ENCODE peak calls at places on chromosomes 2 and 18, in six cellular contexts. C is A549; S is CD4-positive, alpha-beta T cell; U is thoracic aorta; R is OCI-LY7; T is fibroblast of pulmonary artery. O is an unnamed sample.

GRCh38 chr2:100580474-100581264 is 17.9 kb downstream of the PDCL3 start:
- DNase-seq in C (no peak), S (peak), U (no peak), R (no peak), T (peak), O (no peak)

GRCh38 chr18:36396190-36396589 is 98.7 kb downstream of the FHOD3 start:
- DNase-seq in C (peak), S (no peak), U (no peak), R (no peak), T (peak), O (no peak)

GRCh38 chr2:150438654-150439053 is 48.8 kb downstream of the RND3 start:
- DNase-seq in C (no peak), S (no peak), U (no peak), R (no peak), T (no peak), O (no peak)

GRCh38 chr2:392921-393270 is 105.0 kb upstream of the ALKAL2 start:
- DNase-seq in C (no peak), S (no peak), U (no peak), R (no peak), T (no peak), O (no peak)

GRCh38 chr18:23972416-23972815 is 42.1 kb upstream of the TTC39C start:
- DNase-seq in C (no peak), S (no peak), U (no peak), R (no peak), T (no peak), O (no peak)

GRCh38 chr2:184530959-184531358 is 67.4 kb upstream of the ZNF804A start:
- DNase-seq in C (no peak), S (no peak), U (no peak), R (no peak), T (no peak), O (no peak)

GRCh38 chr2:231110551-231110950 is 14.3 kb downstream of the HTR2B start:
- DNase-seq in C (no peak), S (no peak), U (no peak), R (no peak), T (peak), O (no peak)

GRCh38 chr2:144137705-144138428 is 382.1 kb downstream of the ZEB2 start:
- DNase-seq in C (no peak), S (no peak), U (no peak), R (no peak), T (no peak), O (no peak)

GRCh38 chr2:70191244-70191735 is 471 bp upstream of the C2orf42 start:
- DNase-seq in C (no peak), S (no peak), U (no peak), R (no peak), T (no peak), O (no peak)

GRCh38 chr18:45830917-45831316 is 5.4 kb downstream of the SIGLEC15 start:
- DNase-seq in C (no peak), S (no peak), U (no peak), R (no peak), T (no peak), O (no peak)

GRCh38 chr2:6958616-6959235 is 41.5 kb downstream of the RNF144A start:
- DNase-seq in C (no peak), S (no peak), U (no peak), R (no peak), T (no peak), O (no peak)

GRCh38 chr2:127049927-127050802 is 56.8 kb downstream of the BIN1 start:
- DNase-seq in C (peak), S (peak), U (no peak), R (peak), T (peak), O (no peak)

GRCh38 chr2:221767106-221767878 is 195.2 kb upstream of the EPHA4 start:
- DNase-seq in C (no peak), S (no peak), U (no peak), R (no peak), T (peak), O (no peak)

GRCh38 chr18:56112984-56113383 is 525.0 kb upstream of the TCF4 start:
- DNase-seq in C (no peak), S (no peak), U (no peak), R (no peak), T (no peak), O (no peak)

GRCh38 chr2:237978058-237978712 is 11.4 kb downstream of the UBE2F start:
- DNase-seq in C (no peak), S (no peak), U (no peak), R (peak), T (peak), O (no peak)

GRCh38 chr2:25279091-25279651 is 62.6 kb downstream of the DNMT3A start:
- DNase-seq in C (no peak), S (no peak), U (no peak), R (peak), T (peak), O (no peak)

GRCh38 chr2:68727698-68728375 is 6.8 kb upstream of the ARHGAP25 start:
- DNase-seq in C (no peak), S (no peak), U (no peak), R (no peak), T (peak), O (no peak)

GRCh38 chr2:105038383-105039061 is 653 bp downstream of the MRPS9 start:
- DNase-seq in C (peak), S (no peak), U (no peak), R (no peak), T (peak), O (no peak)

GRCh38 chr2:150888337-150888736 is 373.3 kb downstream of the RBM43 start:
- DNase-seq in C (no peak), S (no peak), U (no peak), R (no peak), T (peak), O (no peak)

GRCh38 chr2:19725392-19725791 is 176.4 kb downstream of the TTC32 start:
- DNase-seq in C (no peak), S (no peak), U (no peak), R (no peak), T (no peak), O (no peak)

GRCh38 chr18:36328916-36329315 is 31.4 kb downstream of the FHOD3 start:
- DNase-seq in C (no peak), S (no peak), U (no peak), R (no peak), T (no peak), O (no peak)

GRCh38 chr2:239876241-239876947 is 148.7 kb downstream of the NDUFA10 start:
- DNase-seq in C (no peak), S (no peak), U (no peak), R (no peak), T (no peak), O (no peak)

GRCh38 chr2:224646242-224646846 is 61.2 kb upstream of the CUL3 start:
- DNase-seq in C (peak), S (no peak), U (no peak), R (peak), T (peak), O (no peak)

GRCh38 chr2:96906719-96907404 is 37.0 kb upstream of the SEMA4C start:
- DNase-seq in C (no peak), S (no peak), U (peak), R (no peak), T (no peak), O (no peak)

GRCh38 chr18:58697131-58697530 is 25.9 kb downstream of the MALT1 start:
- DNase-seq in C (no peak), S (no peak), U (no peak), R (no peak), T (no peak), O (no peak)

GRCh38 chr2:105455488-105455991 is 56.7 kb upstream of the FHL2 start:
- DNase-seq in C (peak), S (no peak), U (no peak), R (no peak), T (peak), O (no peak)

GRCh38 chr2:12493031-12493513 is 223.7 kb upstream of the TRIB2 start:
- DNase-seq in C (no peak), S (no peak), U (no peak), R (no peak), T (peak), O (no peak)

GRCh38 chr18:9055185-9055584 is 47.3 kb upstream of the NDUFV2 start:
- DNase-seq in C (peak), S (no peak), U (no peak), R (no peak), T (peak), O (no peak)
- TF ChIP-seq CTCF in C (peak), S (no peak), U (no peak), R (peak), T (peak), O (no peak)

GRCh38 chr2:84257871-84258270 is 201.2 kb downstream of the SUCLG1 start:
- DNase-seq in C (peak), S (no peak), U (no peak), R (no peak), T (no peak), O (no peak)
- TF ChIP-seq CTCF in C (no peak), S (no peak), U (no peak), R (no peak), T (no peak), O (no peak)

GRCh38 chr2:57453929-57454328 is 592.7 kb upstream of the VRK2 start:
- DNase-seq in C (no peak), S (no peak), U (no peak), R (no peak), T (no peak), O (no peak)
- TF ChIP-seq CTCF in C (no peak), S (no peak), U (no peak), R (peak), T (no peak), O (no peak)

DNA sequence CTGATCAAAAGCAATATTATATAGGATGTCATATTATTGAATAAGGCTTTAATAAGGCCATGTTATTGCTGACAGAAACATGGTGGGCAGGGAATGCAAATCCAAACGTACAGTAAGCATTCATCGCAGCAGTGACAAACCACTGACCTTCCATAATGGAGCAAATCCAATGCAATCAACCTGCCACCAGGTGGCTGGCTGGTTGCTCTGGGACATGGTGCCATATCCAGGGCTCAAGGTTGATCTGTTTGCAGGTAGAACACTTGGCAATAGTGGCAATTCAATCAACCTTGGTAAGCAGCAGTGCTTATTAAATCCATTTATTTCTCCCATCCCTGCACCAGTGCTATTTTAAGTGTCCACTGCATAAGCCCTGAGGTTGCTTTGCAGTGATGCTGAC is 75.4 kb downstream of the CERKL start:
- DNase-seq in C (no peak), S (no peak), U (no peak), R (no peak), T (no peak), O (no peak)
- TF ChIP-seq CTCF in C (no peak), S (no peak), U (no peak), R (peak), T (no peak), O (no peak)

GRCh38 chr18:68152770-68153169 is 562.1 kb downstream of the TMX3 start:
- DNase-seq in C (peak), S (no peak), U (no peak), R (no peak), T (no peak), O (no peak)
- TF ChIP-seq CTCF in C (no peak), S (no peak), U (no peak), R (no peak), T (no peak), O (no peak)

GRCh38 chr2:182715896-182716664 is at the start of gene DNAJC10:
- DNase-seq in C (peak), S (peak), U (peak), R (peak), T (peak), O (peak)
- TF ChIP-seq CTCF in C (no peak), S (no peak), U (no peak), R (no peak), T (no peak), O (no peak)

GRCh38 chr2:33247325-33247724 is 229.1 kb upstream of the RASGRP3 start:
- DNase-seq in C (no peak), S (no peak), U (no peak), R (no peak), T (peak), O (no peak)

GRCh38 chr2:33246432-33246831 is 230.0 kb upstream of the RASGRP3 start:
- DNase-seq in C (no peak), S (no peak), U (no peak), R (no peak), T (no peak), O (no peak)

GRCh38 chr2:33256162-33256755 is 220.2 kb upstream of the RASGRP3 start:
- DNase-seq in C (no peak), S (no peak), U (no peak), R (no peak), T (no peak), O (no peak)

DNA sequence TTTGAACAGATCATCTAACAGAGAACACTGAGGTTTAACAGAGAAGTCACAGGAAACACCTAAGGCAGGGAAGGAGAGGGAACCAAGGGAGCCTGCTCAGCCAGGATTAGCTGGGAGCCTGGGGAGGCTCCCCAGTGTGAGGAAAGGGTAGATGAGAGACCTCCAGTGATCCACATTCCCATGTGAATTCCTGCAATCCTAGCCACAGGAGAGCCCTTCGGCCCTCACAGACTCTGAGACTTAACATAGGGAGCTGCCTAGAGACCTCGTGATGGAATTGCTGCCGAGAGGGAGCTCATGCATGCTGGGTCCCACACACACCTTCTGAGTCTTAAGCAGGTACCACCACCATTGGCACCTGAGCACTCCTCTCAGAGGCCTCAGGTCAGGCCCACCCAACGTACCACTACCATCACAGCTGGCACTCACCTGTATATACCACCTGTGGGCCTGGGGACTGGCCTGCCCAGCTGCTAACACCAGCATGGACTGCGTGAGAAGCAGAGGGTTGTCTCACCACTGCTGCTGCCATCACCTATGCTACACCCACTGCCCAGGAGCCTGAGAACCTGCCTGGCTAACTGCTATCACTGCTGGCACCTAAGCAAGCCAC is 225.9 kb upstream of the RASGRP3 start:
- DNase-seq in C (no peak), S (no peak), U (no peak), R (no peak), T (no peak), O (no peak)
- TF ChIP-seq CTCF in C (no peak), S (no peak), U (no peak), R (no peak), T (no peak), O (no peak)

GRCh38 chr2:42742740-42743666 is 20.9 kb downstream of the OXER1 start:
- DNase-seq in C (no peak), S (no peak), U (no peak), R (no peak), T (no peak), O (no peak)
- TF ChIP-seq CTCF in C (no peak), S (no peak), U (no peak), R (no peak), T (no peak), O (no peak)

DNA sequence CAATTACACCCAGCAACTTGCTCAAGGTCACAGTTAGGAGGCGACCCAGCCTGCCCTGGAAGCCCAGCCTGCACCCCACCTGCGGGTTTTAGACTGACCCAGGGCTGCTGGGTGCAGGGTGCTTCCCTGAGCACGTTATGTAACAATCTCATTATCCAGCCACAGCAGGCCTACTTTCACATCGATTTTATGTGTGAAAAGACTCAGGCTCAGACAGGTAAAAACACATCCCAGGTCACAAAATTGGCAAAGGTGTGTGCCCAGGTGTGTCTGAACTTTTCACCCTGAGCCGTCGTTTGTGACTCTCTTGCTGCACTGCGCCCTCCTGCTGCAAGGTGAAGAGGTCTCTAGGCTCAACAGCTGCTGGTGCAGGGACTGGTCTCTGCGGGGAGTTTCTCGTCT is 668.2 kb upstream of the HS6ST1 start:
- DNase-seq in C (no peak), S (no peak), U (no peak), R (no peak), T (no peak), O (no peak)
- TF ChIP-seq CTCF in C (no peak), S (no peak), U (no peak), R (no peak), T (no peak), O (no peak)

O was measured in omental fat pad.